ENCODE peak calls at places on chromosomes 2 and 18, in nine cellular contexts. O is CD14-positive monocyte, T is heart right ventricle, U is mesothelial cell of epicardium, C is endodermal cell, I is Peyer's patch, J is H9, Q is HFFc6, Y is osteocyte. V is an unnamed sample.

GRCh38 chr2:207014424-207014823 is 75.1 kb downstream of the CPO start:
- DNase-seq in O (no peak), T (no peak), U (no peak), C (no peak), I (no peak), J (no peak), Q (no peak), Y (no peak), V (no peak)

GRCh38 chr2:60496475-60496874 is 57.0 kb downstream of the BCL11A start:
- DNase-seq in O (no peak), T (no peak), U (no peak), C (no peak), I (no peak), J (no peak), Q (no peak), Y (no peak), V (no peak)

GRCh38 chr2:43251171-43251731 is 24.8 kb upstream of the ZFP36L2 start:
- DNase-seq in O (no peak), T (no peak), U (no peak), C (no peak), I (no peak), J (no peak), Q (peak), Y (no peak), V (no peak)

GRCh38 chr18:62182220-62182619 is 4.6 kb downstream of the PIGN start:
- DNase-seq in O (no peak), T (no peak), U (no peak), C (no peak), I (no peak), J (no peak), Q (no peak), Y (no peak), V (no peak)

GRCh38 chr2:122255924-122256323 is 500.5 kb downstream of the TSN start:
- DNase-seq in O (no peak), T (no peak), U (no peak), C (no peak), I (no peak), J (no peak), Q (no peak), Y (no peak), V (no peak)

GRCh38 chr2:46229134-46230063 is 67.8 kb upstream of the EPAS1 start:
- DNase-seq in O (no peak), T (no peak), U (no peak), C (peak), I (no peak), J (peak), Q (no peak), Y (no peak), V (no peak)

GRCh38 chr18:62717850-62718229 is 2.5 kb downstream of the PHLPP1 start:
- DNase-seq in O (no peak), T (no peak), U (no peak), C (no peak), I (no peak), J (no peak), Q (no peak), Y (no peak), V (no peak)

GRCh38 chr2:173286153-173286809 is 68.4 kb upstream of the CDCA7 start:
- DNase-seq in O (no peak), T (no peak), U (no peak), C (no peak), I (no peak), J (no peak), Q (no peak), Y (no peak), V (no peak)

GRCh38 chr2:42317486-42317885 is 43.5 kb downstream of the COX7A2L start:
- DNase-seq in O (no peak), T (no peak), U (no peak), C (no peak), I (no peak), J (no peak), Q (no peak), Y (no peak), V (no peak)

GRCh38 chr2:19357383-19358241 is 811 bp downstream of the OSR1 start:
- DNase-seq in O (no peak), T (no peak), U (no peak), C (peak), I (no peak), J (no peak), Q (peak), Y (peak), V (no peak)

GRCh38 chr2:176646033-176646615 is 376.9 kb downstream of the MTX2 start:
- DNase-seq in O (no peak), T (no peak), U (no peak), C (peak), I (no peak), J (peak), Q (no peak), Y (no peak), V (no peak)

GRCh38 chr2:219542931-219543595 is 546 bp downstream of the CHPF start:
- DNase-seq in O (no peak), T (no peak), U (no peak), C (no peak), I (no peak), J (no peak), Q (peak), Y (no peak), V (no peak)

GRCh38 chr2:232331071-232331470 is 47.5 kb upstream of the ALPP start:
- DNase-seq in O (peak), T (peak), U (peak), C (no peak), I (no peak), J (no peak), Q (no peak), Y (no peak), V (no peak)

GRCh38 chr18:57015036-57015805 is 131.7 kb upstream of the BOD1L2 start:
- DNase-seq in O (no peak), T (no peak), U (no peak), C (no peak), I (no peak), J (no peak), Q (no peak), Y (no peak), V (no peak)

GRCh38 chr2:100235098-100235497 is 87.2 kb downstream of the LONRF2 start:
- DNase-seq in O (no peak), T (no peak), U (no peak), C (peak), I (peak), J (peak), Q (no peak), Y (peak), V (no peak)

GRCh38 chr2:74316616-74317295 is 26.5 kb downstream of the SLC4A5 start:
- DNase-seq in O (no peak), T (no peak), U (no peak), C (no peak), I (no peak), J (peak), Q (no peak), Y (no peak), V (no peak)

GRCh38 chr2:123993728-123994323 is 31.3 kb upstream of the CNTNAP5 start:
- DNase-seq in O (no peak), T (no peak), U (no peak), C (peak), I (no peak), J (peak), Q (peak), Y (no peak), V (no peak)

GRCh38 chr2:44952143-44952805 is 10.8 kb downstream of the SIX3 start:
- DNase-seq in O (no peak), T (no peak), U (no peak), C (peak), I (no peak), J (peak), Q (no peak), Y (no peak), V (no peak)

GRCh38 chr18:48713302-48713701 is 174.5 kb downstream of the CTIF start:
- DNase-seq in O (no peak), T (peak), U (no peak), C (no peak), I (no peak), J (no peak), Q (no peak), Y (no peak), V (no peak)

GRCh38 chr2:43158259-43158880 is 68.0 kb downstream of the ZFP36L2 start:
- DNase-seq in O (peak), T (peak), U (no peak), C (no peak), I (peak), J (no peak), Q (peak), Y (no peak), V (no peak)

GRCh38 chr2:46601328-46601963 is 122.1 kb downstream of the TMEM247 start:
- DNase-seq in O (no peak), T (no peak), U (no peak), C (no peak), I (no peak), J (no peak), Q (no peak), Y (no peak), V (no peak)

GRCh38 chr2:240234503-240234951 is 94.1 kb upstream of the OTOS start:
- DNase-seq in O (peak), T (peak), U (no peak), C (no peak), I (no peak), J (no peak), Q (no peak), Y (peak), V (no peak)

GRCh38 chr2:197028230-197028629 is 101.7 kb upstream of the PGAP1 start:
- DNase-seq in O (no peak), T (no peak), U (no peak), C (no peak), I (no peak), J (no peak), Q (peak), Y (no peak), V (no peak)

GRCh38 chr2:71607490-71607889 is 154.1 kb downstream of the DYSF start:
- DNase-seq in O (peak), T (no peak), U (peak), C (peak), I (peak), J (peak), Q (no peak), Y (peak), V (peak)

GRCh38 chr18:13233746-13234527 is 15.4 kb downstream of the LDLRAD4 start:
- DNase-seq in O (no peak), T (no peak), U (no peak), C (peak), I (no peak), J (no peak), Q (no peak), Y (peak), V (no peak)

GRCh38 chr2:173970421-173971042 is 5.4 kb upstream of the SP3 start:
- DNase-seq in O (no peak), T (no peak), U (no peak), C (no peak), I (no peak), J (no peak), Q (no peak), Y (no peak), V (no peak)

GRCh38 chr18:848062-848795 is 36.2 kb upstream of the YES1 start:
- DNase-seq in O (no peak), T (no peak), U (no peak), C (no peak), I (no peak), J (no peak), Q (no peak), Y (peak), V (no peak)

GRCh38 chr2:134570676-134571075 is 148.1 kb downstream of the TMEM163 start:
- DNase-seq in O (no peak), T (no peak), U (no peak), C (no peak), I (no peak), J (no peak), Q (no peak), Y (no peak), V (no peak)

GRCh38 chr18:22872894-22873537 is 60.1 kb upstream of the RBBP8 start:
- DNase-seq in O (no peak), T (no peak), U (no peak), C (no peak), I (no peak), J (no peak), Q (no peak), Y (no peak), V (no peak)

GRCh38 chr2:210667726-210668125 is 111.3 kb downstream of the CPS1 start:
- DNase-seq in O (no peak), T (no peak), U (no peak), C (no peak), I (no peak), J (no peak), Q (no peak), Y (no peak), V (no peak)

GRCh38 chr18:12067671-12068070 is 26.0 kb upstream of the ANKRD62 start:
- DNase-seq in O (no peak), T (no peak), U (no peak), C (no peak), I (no peak), J (no peak), Q (no peak), Y (no peak), V (no peak)

GRCh38 chr2:241354668-241355658 is 1.1 kb upstream of the FARP2 start:
- DNase-seq in O (peak), T (peak), U (peak), C (peak), I (peak), J (peak), Q (peak), Y (peak), V (peak)

GRCh38 chr2:166180951-166181812 is 53.4 kb upstream of the SCN1A start:
- DNase-seq in O (no peak), T (peak), U (no peak), C (peak), I (peak), J (peak), Q (peak), Y (no peak), V (peak)

GRCh38 chr2:234427081-234428058 is 69.5 kb downstream of the ARL4C start:
- DNase-seq in O (no peak), T (no peak), U (no peak), C (peak), I (no peak), J (peak), Q (peak), Y (no peak), V (no peak)

GRCh38 chr2:36618381-36618780 is 20.4 kb upstream of the FEZ2 start:
- DNase-seq in O (no peak), T (peak), U (no peak), C (peak), I (no peak), J (peak), Q (peak), Y (no peak), V (no peak)

GRCh38 chr18:30999186-30999585 is 43.4 kb downstream of the DSC3 start:
- DNase-seq in O (no peak), T (no peak), U (no peak), C (no peak), I (no peak), J (no peak), Q (no peak), Y (no peak), V (no peak)
- TF ChIP-seq CTCF in O (peak), T (peak), U (no peak), C (no peak), I (peak), J (no peak), Q (no peak), Y (peak), V (peak)

DNA sequence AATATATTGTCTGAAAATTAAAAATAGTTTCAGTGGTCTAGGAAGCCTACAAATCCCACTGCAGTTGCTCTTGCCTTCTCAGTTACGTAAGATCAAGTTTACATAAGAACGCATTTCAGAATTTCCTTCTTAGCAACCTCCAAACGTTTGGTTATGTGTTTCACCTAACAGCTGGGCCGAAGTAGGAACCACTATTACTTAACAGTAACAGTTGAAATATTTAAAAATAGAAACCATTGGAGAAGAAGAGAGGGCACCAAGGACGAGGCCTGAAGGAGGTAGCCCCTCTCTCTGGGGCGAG is 177.8 kb downstream of the HDAC4 start:
- DNase-seq in O (peak), T (no peak), U (no peak), C (no peak), I (no peak), J (no peak), Q (no peak), Y (no peak), V (no peak)
- TF ChIP-seq CTCF in O (no peak), T (no peak), U (no peak), C (no peak), I (no peak), J (no peak), Q (no peak), Y (no peak), V (no peak)

DNA sequence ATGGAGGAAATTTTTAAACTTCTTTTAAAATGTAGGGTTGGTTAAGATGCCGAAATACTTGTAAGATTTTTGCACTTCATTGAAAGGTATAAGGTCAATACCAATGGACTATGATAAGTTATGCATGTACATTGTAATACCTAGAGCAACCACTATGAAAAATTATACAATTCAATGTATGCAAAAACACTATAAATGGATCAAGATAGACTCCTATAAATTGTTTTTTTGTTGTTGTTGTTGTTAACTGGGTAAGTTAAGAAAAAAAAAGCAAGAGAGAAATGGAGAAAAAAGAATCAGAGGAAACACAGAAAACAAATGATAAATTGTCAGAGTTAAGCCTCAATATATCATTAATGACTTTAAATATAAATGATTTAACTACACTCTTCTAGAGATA is 421.2 kb downstream of the TMEM182 start:
- DNase-seq in O (no peak), T (no peak), U (no peak), C (no peak), I (no peak), J (no peak), Q (no peak), Y (no peak), V (no peak)
- TF ChIP-seq CTCF in O (no peak), T (no peak), U (peak), C (peak), I (no peak), J (peak), Q (peak), Y (no peak), V (peak)

GRCh38 chr2:169625781-169626180 is 41.6 kb downstream of the PPIG start:
- DNase-seq in O (no peak), T (no peak), U (no peak), C (no peak), I (no peak), J (no peak), Q (no peak), Y (no peak), V (no peak)
- TF ChIP-seq CTCF in O (no peak), T (no peak), U (no peak), C (no peak), I (no peak), J (no peak), Q (no peak), Y (no peak), V (no peak)

DNA sequence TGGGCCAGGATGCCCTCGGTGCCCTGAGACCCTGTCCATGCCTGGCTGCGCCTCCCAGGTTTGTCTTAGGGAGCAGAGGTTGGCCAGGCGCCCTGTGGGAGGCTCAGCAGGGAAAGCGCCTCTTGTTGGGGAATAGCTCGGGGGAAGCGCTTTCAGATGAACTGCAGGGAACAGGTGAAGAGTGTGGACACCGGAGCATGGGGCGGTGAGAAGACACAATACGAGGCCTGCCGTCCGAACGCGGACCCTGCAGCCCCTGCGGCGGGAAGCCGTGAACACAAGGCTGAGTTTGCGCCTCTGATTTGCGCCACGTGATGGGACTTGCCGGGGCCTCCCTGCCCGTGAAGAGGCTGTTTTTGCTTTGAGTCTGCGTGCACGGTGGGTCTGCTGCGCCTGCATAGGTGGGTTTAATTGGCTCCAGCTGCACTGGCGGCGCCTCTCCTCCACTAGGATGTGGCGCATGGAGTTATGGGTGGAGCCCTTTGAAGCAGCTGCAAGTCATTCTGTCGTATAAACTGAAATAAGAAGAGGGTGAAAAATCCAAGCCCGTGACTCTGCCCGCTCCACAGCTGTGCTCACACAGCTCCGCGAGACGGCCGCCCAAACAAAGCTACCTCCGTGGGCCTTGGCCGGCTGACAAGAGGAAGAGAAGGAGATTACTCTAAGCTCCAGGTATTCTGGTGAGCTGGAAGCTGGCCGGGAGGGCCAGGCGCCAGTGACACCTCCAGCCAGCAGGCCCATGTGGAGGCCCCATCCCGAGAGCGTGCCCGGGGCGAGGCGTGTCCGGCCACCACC is 103.5 kb upstream of the CTDP1 start:
- DNase-seq in O (no peak), T (peak), U (peak), C (peak), I (no peak), J (peak), Q (no peak), Y (peak), V (no peak)
- TF ChIP-seq CTCF in O (no peak), T (no peak), U (no peak), C (no peak), I (no peak), J (no peak), Q (no peak), Y (no peak), V (no peak)

DNA sequence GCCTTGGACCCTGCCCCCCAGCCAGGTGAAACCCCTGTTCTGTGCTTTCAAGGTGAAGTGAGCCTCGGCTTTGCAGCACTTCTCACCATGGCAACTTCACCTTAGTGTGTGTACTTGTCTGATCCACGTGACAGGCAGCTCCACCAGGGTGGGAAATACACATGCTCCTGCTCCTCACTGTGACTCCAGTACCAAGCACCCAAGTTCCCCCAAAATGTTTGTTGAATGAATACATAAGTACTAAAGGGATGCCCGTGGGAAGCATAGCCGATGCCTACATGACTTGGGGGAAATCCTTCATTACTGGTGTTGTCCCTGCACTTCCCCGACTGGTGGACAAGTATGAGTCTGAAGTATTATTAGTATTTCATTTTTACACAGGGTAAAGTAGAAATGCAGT is 41.8 kb upstream of the GBX2 start:
- DNase-seq in O (no peak), T (no peak), U (no peak), C (no peak), I (no peak), J (no peak), Q (no peak), Y (peak), V (no peak)
- TF ChIP-seq CTCF in O (no peak), T (no peak), U (no peak), C (no peak), I (no peak), J (no peak), Q (no peak), Y (no peak), V (no peak)

V was measured in type B pancreatic cell.